ENCODE peak calls at places on chromosome 3, in eight cellular contexts. V is brain microvascular endothelial cell; C is AG04450; T is tibial nerve; Z is stomach; H is left lung; J is effector memory CD4-positive, alpha-beta T cell; A is lower lobe of right lung. I is an unnamed sample.
A peak's percentile ranks its signal among the peaks of the same experiment; 100 is the strongest.

GRCh38 chr3:33993631-33994030 is 195.2 kb downstream of the PDCD6IP start:
- DNase-seq in A (no peak), J (no peak), Z (no peak), V (peak; percentile 20), C (no peak), H (no peak), T (no peak), I (no peak)

GRCh38 chr3:5787863-5788488 is 600.5 kb downstream of the EDEM1 start:
- DNase-seq in T (no peak), C (no peak), V (no peak), A (no peak), H (peak; percentile 33), Z (no peak), J (no peak), I (peak; percentile 66)

GRCh38 chr3:189808246-189809007 is 177.2 kb downstream of the TP63 start:
- DNase-seq in H (no peak), J (no peak), C (no peak), T (no peak), A (peak; percentile 38), Z (no peak), V (no peak), I (no peak)

GRCh38 chr3:180116658-180117057 is 79.9 kb upstream of the PEX5L start:
- DNase-seq in A (no peak), Z (no peak), J (no peak), C (no peak), V (no peak), T (no peak), H (no peak), I (no peak)

GRCh38 chr3:142846779-142847577 is 41.9 kb downstream of the PCOLCE2 start:
- DNase-seq in C (no peak), Z (no peak), H (no peak), A (no peak), J (no peak), T (no peak), V (no peak), I (no peak)

GRCh38 chr3:104176706-104177105 is 1190.0 kb upstream of the ALCAM start:
- DNase-seq in Z (no peak), T (no peak), H (no peak), C (no peak), V (no peak), A (no peak), J (no peak), I (no peak)

GRCh38 chr3:187999821-188000220 is 154.1 kb upstream of the LPP start:
- DNase-seq in H (no peak), A (no peak), V (no peak), T (no peak), Z (no peak), J (peak; percentile 37), C (no peak), I (no peak)

GRCh38 chr3:76039431-76039830 is 254.1 kb upstream of the ZNF717 start:
- DNase-seq in J (no peak), C (no peak), V (no peak), H (no peak), T (no peak), Z (no peak), A (no peak), I (no peak)

GRCh38 chr3:30984855-30985793 is 90.7 kb upstream of the GADL1 start:
- DNase-seq in J (no peak), H (no peak), C (no peak), Z (no peak), A (no peak), T (no peak), V (no peak), I (no peak)

GRCh38 chr3:69032737-69033136 is 19.3 kb upstream of the EOGT start:
- DNase-seq in A (no peak), T (no peak), V (no peak), C (no peak), Z (no peak), J (no peak), H (no peak), I (no peak)

GRCh38 chr3:119352235-119352634 is 58.1 kb downstream of the ARHGAP31 start:
- DNase-seq in A (no peak), H (no peak), T (no peak), J (no peak), C (no peak), V (peak; percentile 20), Z (no peak), I (no peak)

DNA sequence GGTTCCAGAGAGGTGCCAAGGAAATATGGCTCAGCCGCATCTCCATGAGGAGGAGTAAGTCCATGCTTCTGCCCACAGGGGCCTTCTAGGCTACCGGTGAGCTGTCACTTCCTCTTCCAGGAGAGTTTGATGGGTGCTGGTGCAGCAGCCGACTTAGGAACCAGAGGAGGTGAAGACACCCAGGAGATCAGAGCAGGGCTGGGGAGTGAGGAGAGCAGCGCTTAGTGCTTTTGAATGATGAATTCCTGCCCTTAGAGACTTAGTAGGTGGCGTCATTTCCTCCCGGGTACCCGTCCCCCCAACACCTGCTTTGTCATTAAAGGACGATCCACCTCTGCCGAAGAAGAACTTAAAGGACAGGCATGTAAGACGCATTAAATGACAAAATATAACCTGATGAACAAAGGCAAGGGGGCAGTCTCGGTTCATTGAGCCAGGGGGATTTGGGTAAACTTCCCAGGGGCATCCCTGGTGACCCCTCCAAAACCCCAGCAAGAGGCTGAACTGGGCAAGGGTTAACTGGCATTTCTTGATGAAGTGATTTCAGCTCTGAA is 67.6 kb downstream of the HES1 start:
- DNase-seq in H (no peak), V (no peak), A (no peak), T (no peak), Z (no peak), C (no peak), J (no peak), I (no peak)
- H3K4me3 ChIP-seq in H (peak overlapping the region; percentile 15), V (no peak overlapping the region), A (peak overlapping the region; percentile 43), T (peak overlapping the region; percentile 18), Z (peak overlapping the region; percentile 46), C (no peak overlapping the region), J (peak overlapping the region; percentile 5), I (no peak overlapping the region)

GRCh38 chr3:11238880-11239279 is 33.3 kb upstream of the ATG7 start:
- DNase-seq in A (no peak), H (no peak), J (no peak), T (no peak), C (peak; percentile 69), Z (no peak), V (peak; percentile 78), I (no peak)
- H3K27ac ChIP-seq in A (no peak overlapping the region), H (no peak overlapping the region), J (no peak overlapping the region), T (no peak overlapping the region), C (peak overlapping the region; percentile 93), Z (no peak overlapping the region), V (peak overlapping the region; percentile 96), I (no peak overlapping the region)

GRCh38 chr3:134340362-134340997 is 33.8 kb downstream of the AMOTL2 start:
- DNase-seq in C (no peak), T (no peak), Z (no peak), H (no peak), J (no peak), V (no peak), A (no peak), I (no peak)
- H3K4me3 ChIP-seq in C (no peak overlapping the region), T (no peak overlapping the region), Z (no peak overlapping the region), H (no peak overlapping the region), J (no peak overlapping the region), V (no peak overlapping the region), A (no peak overlapping the region), I (no peak overlapping the region)

GRCh38 chr3:86519819-86520218 is 471.1 kb downstream of the VGLL3 start:
- DNase-seq in C (no peak), Z (no peak), A (no peak), J (no peak), V (no peak), H (no peak), T (no peak), I (no peak)
- H3K27ac ChIP-seq in C (no peak overlapping the region), Z (no peak overlapping the region), A (no peak overlapping the region), J (no peak overlapping the region), V (no peak overlapping the region), H (no peak overlapping the region), T (no peak overlapping the region), I (no peak overlapping the region)

GRCh38 chr3:134483195-134483890 is 2.4 kb downstream of the ANAPC13 start:
- DNase-seq in C (peak; percentile 46), T (no peak), H (no peak), J (no peak), V (peak; percentile 77), A (no peak), Z (no peak), I (no peak)
- H3K4me3 ChIP-seq in C (peak overlapping the region; percentile 26), T (no peak overlapping the region), H (no peak overlapping the region), J (no peak overlapping the region), V (no peak overlapping the region), A (no peak overlapping the region), Z (no peak overlapping the region), I (no peak overlapping the region)

GRCh38 chr3:129034650-129035049 is 25.9 kb upstream of the GP9 start:
- DNase-seq in Z (no peak), J (no peak), T (no peak), A (no peak), C (no peak), H (no peak), V (no peak), I (no peak)

GRCh38 chr3:129035360-129036233 is 25.0 kb upstream of the GP9 start:
- DNase-seq in C (no peak), Z (no peak), J (no peak), V (no peak), H (no peak), A (no peak), T (no peak), I (peak; percentile 44)

GRCh38 chr3:129037093-129037419 is 23.5 kb upstream of the GP9 start:
- DNase-seq in Z (no peak), V (no peak), T (no peak), H (no peak), J (no peak), A (no peak), C (no peak), I (no peak)

GRCh38 chr3:129038121-129038855 is 22.3 kb upstream of the GP9 start:
- DNase-seq in Z (no peak), H (no peak), V (no peak), A (no peak), C (no peak), T (no peak), J (no peak), I (no peak)

GRCh38 chr3:129036234-129037092 is 24.1 kb upstream of the GP9 start:
- DNase-seq in C (no peak), J (no peak), V (no peak), Z (no peak), T (no peak), A (no peak), H (no peak), I (peak; percentile 59)
- H3K27ac ChIP-seq in C (no peak overlapping the region), J (no peak overlapping the region), V (no peak overlapping the region), Z (peak overlapping the region; percentile 9), T (no peak overlapping the region), A (no peak overlapping the region), H (no peak overlapping the region), I (no peak overlapping the region)

GRCh38 chr3:57151021-57151449 is 14.1 kb downstream of the IL17RD start:
- DNase-seq in A (no peak), Z (no peak), T (no peak), J (no peak), C (no peak), V (peak; percentile 40), H (no peak), I (no peak)

GRCh38 chr3:57154470-57154869 is 10.7 kb downstream of the IL17RD start:
- DNase-seq in C (no peak), H (no peak), A (no peak), T (no peak), V (no peak), J (no peak), Z (no peak), I (no peak)

GRCh38 chr3:57150097-57150496 is 15.1 kb downstream of the IL17RD start:
- DNase-seq in J (no peak), T (no peak), V (no peak), Z (no peak), C (no peak), H (no peak), A (no peak), I (no peak)

GRCh38 chr3:57152761-57153160 is 12.4 kb downstream of the IL17RD start:
- DNase-seq in C (no peak), A (no peak), T (no peak), Z (no peak), J (no peak), H (no peak), V (no peak), I (no peak)

GRCh38 chr3:57152150-57152549 is 13.0 kb downstream of the IL17RD start:
- DNase-seq in V (no peak), Z (no peak), T (no peak), A (no peak), C (no peak), J (no peak), H (no peak), I (no peak)
- H3K4me3 ChIP-seq in V (no peak overlapping the region), Z (no peak overlapping the region), T (no peak overlapping the region), A (no peak overlapping the region), C (no peak overlapping the region), J (no peak overlapping the region), H (no peak overlapping the region), I (no peak overlapping the region)